ENCODE peak calls at places on chromosomes 3 and 15, in nine cellular contexts. U is fibroblast of lung, N is heart left ventricle, W is endodermal cell, A is A549, O is GM23248, R is astrocyte, Z is lower lobe of right lung, M is HCT116. H is an unnamed sample. For H3K4me1, the result is how much of the 10 kb centered on the place peaks cover.

GRCh38 chr3:169112153-169112892 is 551.2 kb downstream of the MECOM start:
- DNase-seq in U (peak), N (no peak), W (no peak), A (no peak), O (peak), R (peak), Z (no peak), M (peak), H (peak)

GRCh38 chr3:69236808-69237707 is 114.7 kb upstream of the LMOD3 start:
- DNase-seq in U (no peak), N (no peak), W (peak), A (no peak), O (no peak), R (no peak), Z (no peak), M (no peak), H (no peak)

GRCh38 chr15:52259503-52259902 is 36.1 kb downstream of the MYO5C start:
- DNase-seq in U (no peak), N (no peak), W (no peak), A (no peak), O (no peak), R (no peak), Z (no peak), M (no peak), H (no peak)

GRCh38 chr15:45642203-45642932 is 7.5 kb downstream of the SQOR start:
- DNase-seq in U (peak), N (peak), W (no peak), A (no peak), O (peak), R (peak), Z (no peak), M (no peak), H (no peak)

GRCh38 chr3:122000936-122001605 is 21.0 kb downstream of the ILDR1 start:
- DNase-seq in U (no peak), N (no peak), W (peak), A (no peak), O (no peak), R (no peak), Z (no peak), M (no peak), H (no peak)

GRCh38 chr15:32730677-32731654 is 13.2 kb downstream of the GREM1 start:
- DNase-seq in U (peak), N (no peak), W (peak), A (no peak), O (peak), R (no peak), Z (peak), M (peak), H (peak)

GRCh38 chr3:134179508-134179907 is 71.2 kb downstream of the RYK start:
- DNase-seq in U (no peak), N (no peak), W (no peak), A (no peak), O (no peak), R (no peak), Z (no peak), M (no peak), H (no peak)

GRCh38 chr15:70212963-70213315 is 115.2 kb upstream of the TLE3 start:
- DNase-seq in U (no peak), N (no peak), W (peak), A (no peak), O (no peak), R (no peak), Z (no peak), M (no peak), H (no peak)

GRCh38 chr3:42662037-42662812 is 8.7 kb downstream of the ZBTB47 start:
- DNase-seq in U (no peak), N (no peak), W (no peak), A (no peak), O (no peak), R (no peak), Z (no peak), M (no peak), H (no peak)

GRCh38 chr3:17808994-17809393 is 66.6 kb upstream of the TBC1D5 start:
- DNase-seq in U (peak), N (no peak), W (no peak), A (no peak), O (peak), R (peak), Z (no peak), M (no peak), H (no peak)

GRCh38 chr3:187360523-187361060 is 7.6 kb upstream of the RTP4 start:
- DNase-seq in U (peak), N (no peak), W (peak), A (no peak), O (peak), R (no peak), Z (no peak), M (no peak), H (no peak)

GRCh38 chr3:59899068-59899467 is 849.2 kb upstream of the CFAP20DC start:
- DNase-seq in U (no peak), N (peak), W (no peak), A (no peak), O (no peak), R (no peak), Z (no peak), M (no peak), H (no peak)

GRCh38 chr15:57440167-57440566 is 63.9 kb downstream of the CGNL1 start:
- DNase-seq in U (no peak), N (no peak), W (no peak), A (no peak), O (no peak), R (no peak), Z (no peak), M (no peak), H (no peak)

DNA sequence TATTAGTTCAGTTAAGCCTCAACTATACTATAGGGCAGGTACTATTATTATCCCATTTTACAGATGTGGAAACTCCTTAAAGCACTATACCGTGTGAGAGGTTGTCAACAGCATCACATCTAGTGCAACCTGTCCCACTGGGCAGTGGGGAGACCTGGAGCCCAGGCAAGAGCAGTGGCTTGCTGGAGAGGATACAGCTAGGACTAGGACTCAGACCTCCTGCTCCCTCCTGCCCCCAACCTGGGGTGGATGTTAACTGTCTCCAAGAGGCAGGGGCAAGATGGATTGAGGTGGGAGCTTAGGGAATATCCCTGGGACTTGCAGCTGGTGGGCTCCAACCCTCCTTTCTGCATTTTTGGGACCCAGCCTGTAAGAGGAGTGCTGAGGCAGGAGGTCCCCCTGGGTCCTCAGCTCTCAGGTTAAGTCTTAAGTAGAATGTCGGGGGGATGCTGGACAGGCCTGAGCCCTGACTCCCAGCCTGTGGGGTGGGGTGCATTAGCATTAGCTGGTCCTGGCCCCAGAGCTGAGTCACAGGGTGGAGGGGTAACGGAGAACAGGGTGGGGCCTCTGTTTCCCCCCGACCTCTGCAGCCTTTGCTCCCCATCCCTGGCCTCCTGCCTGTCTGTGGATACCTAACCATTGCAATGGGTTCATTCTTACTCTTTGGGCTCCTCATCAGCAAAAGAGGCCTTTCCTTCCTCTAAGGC is 6.6 kb downstream of the SNX33 start:
- DNase-seq in U (no peak), N (no peak), W (no peak), A (no peak), O (no peak), R (no peak), Z (no peak), M (no peak), H (no peak)
- H3K4me1 ChIP-seq in U (under half), N (under half), W (under half), A (under half), O (under half), R (under half), Z (half or more), M (under half), H (half or more)

DNA sequence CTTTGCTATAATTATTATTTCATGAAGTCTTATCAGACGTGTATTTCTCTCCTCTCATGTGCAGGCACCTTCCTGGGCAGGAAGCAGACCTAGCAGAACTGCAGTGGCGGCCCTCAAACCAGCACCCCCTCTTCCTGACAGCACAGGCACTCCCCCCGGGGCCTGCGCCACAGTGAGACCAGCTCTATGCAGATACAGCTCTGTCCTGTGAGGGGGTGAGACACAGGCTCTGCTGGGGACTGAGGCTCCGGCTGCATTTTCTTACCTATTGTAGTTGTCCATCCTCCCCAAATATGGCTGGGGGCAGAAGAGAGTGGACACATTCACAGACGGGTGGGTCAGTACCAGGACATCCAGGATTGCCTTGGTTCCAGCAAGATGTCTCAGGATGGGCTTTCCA is 5.0 kb downstream of the CISH start:
- DNase-seq in U (no peak), N (no peak), W (no peak), A (no peak), O (no peak), R (no peak), Z (peak), M (no peak), H (no peak)
- H3K4me1 ChIP-seq in U (under half), N (under half), W (under half), A (under half), O (under half), R (under half), Z (half or more), M (under half), H (half or more)

GRCh38 chr3:58009026-58009748 is 965 bp downstream of the FLNB start:
- DNase-seq in U (no peak), N (no peak), W (peak), A (no peak), O (peak), R (no peak), Z (peak), M (no peak), H (no peak)
- H3K4me1 ChIP-seq in U (under half), N (under half), W (under half), A (under half), O (half or more), R (under half), Z (under half), M (under half), H (half or more)

GRCh38 chr15:59355730-59356129 is 16.9 kb downstream of the MYO1E start:
- DNase-seq in U (no peak), N (no peak), W (no peak), A (no peak), O (no peak), R (no peak), Z (no peak), M (no peak), H (no peak)
- H3K4me1 ChIP-seq in U (under half), N (under half), W (under half), A (half or more), O (under half), R (under half), Z (under half), M (under half), H (under half)

DNA sequence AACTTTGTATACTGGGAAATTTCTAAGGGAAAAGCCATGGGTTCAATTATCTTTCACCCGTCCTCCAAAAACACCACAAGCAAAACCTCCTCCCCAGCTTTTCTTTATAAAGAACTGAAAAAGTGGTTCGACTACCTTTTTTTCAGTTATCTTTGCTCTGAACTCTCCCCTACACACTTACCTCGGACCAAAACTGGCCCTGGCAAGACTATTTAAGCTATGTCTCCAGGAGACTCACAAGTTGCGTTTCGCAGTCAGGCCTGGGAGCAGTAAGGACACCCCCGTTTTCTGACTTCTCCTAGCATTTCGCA is 645 bp downstream of the COPS2 start:
- DNase-seq in U (no peak), N (no peak), W (no peak), A (no peak), O (no peak), R (no peak), Z (no peak), M (no peak), H (no peak)
- H3K4me1 ChIP-seq in U (under half), N (under half), W (under half), A (under half), O (under half), R (under half), Z (under half), M (under half), H (under half)

GRCh38 chr15:101242999-101243336 is 8.9 kb downstream of the CHSY1 start:
- DNase-seq in U (peak), N (no peak), W (peak), A (no peak), O (no peak), R (peak), Z (no peak), M (no peak), H (no peak)
- H3K4me1 ChIP-seq in U (under half), N (under half), W (under half), A (under half), O (under half), R (under half), Z (half or more), M (under half), H (under half)

GRCh38 chr15:67124911-67125588 is 59.6 kb downstream of the SMAD3 start:
- DNase-seq in U (no peak), N (no peak), W (no peak), A (peak), O (no peak), R (no peak), Z (no peak), M (peak), H (no peak)

GRCh38 chr15:67127334-67127664 is 61.9 kb downstream of the SMAD3 start:
- DNase-seq in U (no peak), N (no peak), W (peak), A (peak), O (no peak), R (no peak), Z (no peak), M (no peak), H (peak)

GRCh38 chr15:67125589-67126502 is 60.4 kb downstream of the SMAD3 start:
- DNase-seq in U (peak), N (peak), W (no peak), A (peak), O (peak), R (peak), Z (no peak), M (peak), H (no peak)

GRCh38 chr15:67127925-67128324 is 62.5 kb downstream of the SMAD3 start:
- DNase-seq in U (peak), N (no peak), W (peak), A (peak), O (peak), R (peak), Z (no peak), M (peak), H (peak)

DNA sequence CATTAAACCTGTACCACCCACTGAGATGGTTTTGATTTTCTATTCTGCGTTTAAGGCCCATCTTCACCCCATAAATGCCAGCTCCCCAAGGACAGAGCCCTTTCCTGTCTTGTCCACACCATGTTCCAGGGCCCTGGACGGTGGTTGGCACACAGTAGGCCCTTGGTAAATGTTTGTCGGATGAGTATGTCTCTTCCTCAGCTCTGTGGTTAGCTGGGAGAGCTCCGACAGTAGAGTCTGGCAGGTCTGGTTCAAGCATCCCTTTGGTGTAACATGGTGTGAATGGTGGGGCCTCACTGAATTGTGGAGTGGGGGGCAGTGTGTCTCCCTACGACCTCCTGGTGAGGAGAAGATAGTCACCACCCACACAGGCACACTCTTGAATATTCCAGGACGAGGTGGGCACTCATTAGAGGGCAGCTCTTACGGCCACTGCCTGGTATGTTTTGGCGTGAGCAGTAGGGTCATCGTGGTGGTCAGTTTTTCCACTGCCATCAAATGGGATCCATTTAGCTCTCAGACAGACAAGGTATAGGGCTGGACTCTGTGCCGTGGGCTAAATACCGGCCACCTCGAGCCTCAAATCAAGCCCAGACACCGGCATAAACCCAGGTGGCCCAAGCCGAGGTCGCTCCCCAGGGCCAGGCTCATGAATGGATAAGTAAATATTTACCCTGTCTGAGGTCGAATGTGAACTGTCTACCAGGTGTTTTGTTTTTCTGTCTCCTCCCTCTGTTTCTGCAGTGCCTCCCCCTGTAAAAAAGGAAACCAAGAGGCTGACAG is 61.3 kb downstream of the SMAD3 start:
- DNase-seq in U (peak), N (no peak), W (peak), A (no peak), O (peak), R (no peak), Z (no peak), M (no peak), H (no peak)
- H3K4me1 ChIP-seq in U (half or more), N (under half), W (under half), A (half or more), O (half or more), R (half or more), Z (half or more), M (half or more), H (half or more)

GRCh38 chr3:113654851-113655250 is 41.6 kb downstream of the USF3 start:
- DNase-seq in U (no peak), N (no peak), W (no peak), A (no peak), O (no peak), R (no peak), Z (no peak), M (no peak), H (no peak)
- H3K4me1 ChIP-seq in U (under half), N (under half), W (under half), A (under half), O (under half), R (under half), Z (under half), M (under half), H (under half)

H was measured in keratinocyte.